ENCODE peak calls at places on chromosomes 6 and 20, in five cellular contexts. K is DMS153, J is HTR-8/SVneo, Y is substantia nigra, X is sigmoid colon. D is an unnamed sample.

GRCh38 chr20:722822-723644 is 45.3 kb downstream of the SLC52A3 start:
- DNase-seq in K (no peak), X (no peak), J (no peak), Y (no peak), D (no peak)

GRCh38 chr20:39214778-39215177 is 252.6 kb downstream of the DHX35 start:
- DNase-seq in J (no peak), Y (no peak), K (no peak), X (no peak), D (no peak)

GRCh38 chr6:17968876-17969275 is 18.6 kb downstream of the KIF13A start:
- DNase-seq in J (no peak), K (no peak), Y (no peak), X (no peak), D (no peak)

GRCh38 chr20:53774487-53775203 is 181.0 kb upstream of the ZNF217 start:
- DNase-seq in J (peak), K (no peak), X (no peak), Y (no peak), D (no peak)

GRCh38 chr6:57109905-57110304 is 19.9 kb downstream of the ZNF451 start:
- DNase-seq in J (no peak), K (no peak), X (no peak), Y (no peak), D (no peak)

GRCh38 chr20:3932277-3933073 is 43.3 kb downstream of the PANK2 start:
- DNase-seq in X (no peak), Y (no peak), J (no peak), K (no peak), D (no peak)

GRCh38 chr6:97465877-97466710 is 183.1 kb upstream of the MMS22L start:
- DNase-seq in K (no peak), J (no peak), Y (no peak), X (no peak), D (no peak)

GRCh38 chr6:132209351-132209750 is 191.9 kb downstream of the MOXD1 start:
- DNase-seq in X (no peak), J (no peak), K (no peak), Y (no peak), D (no peak)

GRCh38 chr6:26159417-26160273 is 72.4 kb downstream of the HFE start:
- DNase-seq in Y (no peak), K (no peak), X (no peak), J (no peak), D (no peak)

GRCh38 chr6:164286021-164286420 is 871.5 kb downstream of the QKI start:
- DNase-seq in Y (no peak), J (no peak), K (peak), X (no peak), D (no peak)

GRCh38 chr6:120384671-120385070 is 949.6 kb downstream of the TBC1D32 start:
- DNase-seq in Y (no peak), X (no peak), J (no peak), K (no peak), D (no peak)

GRCh38 chr6:102641426-102641825 is 1247.9 kb downstream of the GRIK2 start:
- DNase-seq in Y (no peak), X (no peak), K (no peak), J (no peak), D (no peak)

GRCh38 chr20:10134176-10134575 is 84.5 kb upstream of the SNAP25 start:
- DNase-seq in J (no peak), Y (no peak), K (no peak), X (no peak), D (no peak)

GRCh38 chr6:109296971-109297372 is 85.3 kb downstream of the CD164 start:
- DNase-seq in X (no peak), J (no peak), Y (no peak), K (peak), D (no peak)

GRCh38 chr6:3671382-3671781 is 80.1 kb downstream of the PXDC1 start:
- DNase-seq in J (no peak), Y (no peak), K (no peak), X (no peak), D (no peak)

GRCh38 chr6:34656378-34657036 is 40.1 kb downstream of the ILRUN start:
- DNase-seq in K (peak), J (no peak), X (no peak), Y (peak), D (no peak)

GRCh38 chr6:119957195-119957594 is 607.6 kb upstream of the MAN1A1 start:
- DNase-seq in K (no peak), X (no peak), Y (no peak), J (no peak), D (no peak)

GRCh38 chr20:44418069-44418905 is 57.4 kb upstream of the TTPAL start:
- DNase-seq in J (no peak), Y (no peak), X (no peak), K (no peak), D (no peak)

GRCh38 chr20:18058661-18059467 is 1.1 kb upstream of the OVOL2 start:
- DNase-seq in X (no peak), J (no peak), K (peak), Y (no peak), D (peak)

GRCh38 chr6:105273589-105273988 is 93.8 kb upstream of the POPDC3 start:
- DNase-seq in Y (no peak), J (no peak), K (no peak), X (no peak), D (no peak)

GRCh38 chr20:63950701-63951397 is 5.4 kb downstream of the UCKL1 start:
- DNase-seq in J (no peak), X (no peak), K (no peak), Y (no peak), D (no peak)

GRCh38 chr6:136737343-136738177 is 54.7 kb downstream of the MAP3K5 start:
- DNase-seq in X (peak), Y (no peak), J (no peak), K (no peak), D (no peak)

GRCh38 chr6:81381382-81381916 is 371.0 kb downstream of the TENT5A start:
- DNase-seq in K (no peak), J (no peak), Y (no peak), X (no peak), D (no peak)

D was measured in frontal cortex.